ENCODE peak calls at places on chromosome 9, in eight cellular contexts. K is frontal cortex, D is anterior cingulate cortex, E is iPS-NIHi11, S is iris pigment epithelial cell, B is ovary, G is smooth muscle cell of the brain vasculature, V is HEK293T. U is an unnamed sample.

GRCh38 chr9:128245293-128246151 is 30.3 kb downstream of the GOLGA2 start:
- DNase-seq in B (peak), K (no peak), E (no peak), G (peak), V (no peak), S (peak), D (no peak), U (peak)

GRCh38 chr9:97528529-97529230 is 27.2 kb downstream of the TMOD1 start:
- DNase-seq in G (no peak), E (peak), B (no peak), V (no peak), K (no peak), D (no peak), S (no peak), U (no peak)

GRCh38 chr9:117247271-117247670 is 167.6 kb downstream of the ASTN2 start:
- DNase-seq in B (no peak), S (peak), K (peak), V (peak), E (peak), G (no peak), D (no peak), U (no peak)

GRCh38 chr9:71910602-71911060 is 362 bp downstream of the ABHD17B start:
- DNase-seq in D (no peak), V (no peak), G (no peak), B (no peak), S (no peak), E (no peak), K (no peak), U (peak)

GRCh38 chr9:131418143-131419028 is 24.5 kb downstream of the PRRC2B start:
- DNase-seq in G (no peak), E (peak), S (no peak), V (no peak), D (no peak), B (peak), K (peak), U (no peak)

GRCh38 chr9:136117291-136118060 is 1.2 kb downstream of the TMEM250 start:
- DNase-seq in E (no peak), S (no peak), V (no peak), G (no peak), B (no peak), D (no peak), K (no peak), U (no peak)

GRCh38 chr9:137218754-137219271 is 3.2 kb downstream of the RNF208 start:
- DNase-seq in V (no peak), S (peak), G (no peak), E (peak), D (no peak), K (no peak), B (no peak), U (peak)

GRCh38 chr9:115522928-115523327 is 405.0 kb upstream of the TNC start:
- DNase-seq in S (no peak), K (no peak), B (no peak), E (no peak), V (no peak), G (no peak), D (no peak), U (no peak)

GRCh38 chr9:109816490-109816889 is 36.5 kb downstream of the PALM2AKAP2 start:
- DNase-seq in S (peak), D (no peak), E (no peak), B (no peak), G (peak), V (no peak), K (no peak), U (peak)

GRCh38 chr9:134820901-134821300 is 59.7 kb upstream of the FCN2 start:
- DNase-seq in B (no peak), K (no peak), S (no peak), G (no peak), D (no peak), E (no peak), V (no peak), U (no peak)

GRCh38 chr9:107137495-107138202 is 145.4 kb upstream of the RAD23B start:
- DNase-seq in K (peak), D (no peak), B (no peak), S (peak), V (peak), E (peak), G (no peak), U (no peak)

GRCh38 chr9:98222885-98223640 is 30.6 kb upstream of the CORO2A start:
- DNase-seq in G (peak), K (no peak), V (no peak), D (no peak), B (no peak), S (peak), E (peak), U (peak)

GRCh38 chr9:77843088-77843985 is 188.3 kb downstream of the GNAQ start:
- DNase-seq in B (no peak), K (no peak), G (no peak), V (no peak), S (no peak), D (no peak), E (no peak), U (no peak)

GRCh38 chr9:91746904-91747303 is 203.1 kb downstream of the ROR2 start:
- DNase-seq in E (no peak), B (no peak), D (no peak), K (no peak), V (no peak), G (no peak), S (peak), U (peak)

GRCh38 chr9:4936277-4936676 is 48.8 kb upstream of the JAK2 start:
- DNase-seq in B (no peak), S (no peak), E (no peak), V (no peak), K (no peak), G (no peak), D (no peak), U (no peak)

GRCh38 chr9:95229230-95229933 is 88.1 kb downstream of the FANCC start:
- DNase-seq in S (no peak), B (no peak), V (no peak), D (no peak), E (no peak), K (no peak), G (no peak), U (no peak)

GRCh38 chr9:32955655-32956478 is 45.6 kb downstream of the APTX start:
- DNase-seq in B (no peak), V (no peak), S (no peak), D (no peak), E (peak), G (no peak), K (no peak), U (no peak)

GRCh38 chr9:96129698-96130097 is 172.3 kb downstream of the HSD17B3 start:
- DNase-seq in B (no peak), G (no peak), E (peak), V (no peak), K (no peak), S (no peak), D (no peak), U (no peak)

GRCh38 chr9:129471201-129472019 is 149.5 kb downstream of the C9orf50 start:
- DNase-seq in S (no peak), K (no peak), V (no peak), D (no peak), E (no peak), G (no peak), B (no peak), U (no peak)

GRCh38 chr9:72363908-72364678 is 915 bp downstream of the ZFAND5 start:
- DNase-seq in E (peak), D (peak), K (peak), G (no peak), V (peak), S (peak), B (peak), U (no peak)

GRCh38 chr9:81108821-81109220 is 580.5 kb downstream of the TLE1 start:
- DNase-seq in S (no peak), E (no peak), K (no peak), V (no peak), G (no peak), B (no peak), D (no peak), U (no peak)

GRCh38 chr9:136080716-136081112 is 14.4 kb downstream of the NACC2 start:
- DNase-seq in S (no peak), G (no peak), D (no peak), V (no peak), E (no peak), B (no peak), K (no peak), U (no peak)

GRCh38 chr9:134995792-134996120 is 78.0 kb upstream of the FCN1 start:
- DNase-seq in K (no peak), E (no peak), S (no peak), G (no peak), D (no peak), V (no peak), B (peak), U (no peak)

GRCh38 chr9:89882876-89883275 is 278.1 kb downstream of the GADD45G start:
- DNase-seq in G (no peak), D (no peak), V (no peak), B (no peak), S (no peak), K (no peak), E (no peak), U (no peak)

GRCh38 chr9:99752710-99753109 is 69.0 kb upstream of the NR4A3 start:
- DNase-seq in E (no peak), D (no peak), S (peak), G (no peak), B (no peak), V (no peak), K (no peak), U (peak)

GRCh38 chr9:101399641-101399965 is 952 bp downstream of the ZNF189 start:
- DNase-seq in G (no peak), V (no peak), D (no peak), K (no peak), B (no peak), E (no peak), S (no peak), U (no peak)

GRCh38 chr9:37639109-37639748 is 11.5 kb upstream of the FRMPD1 start:
- DNase-seq in S (peak), V (peak), B (no peak), G (no peak), D (no peak), E (no peak), K (no peak), U (peak)

GRCh38 chr9:124501771-124502320 is 5.4 kb downstream of the NR5A1 start:
- DNase-seq in E (no peak), S (no peak), B (no peak), G (no peak), K (no peak), V (no peak), D (no peak), U (no peak)

GRCh38 chr9:131627846-131628820 is 82.8 kb downstream of the PRRT1B start:
- DNase-seq in E (no peak), G (no peak), B (no peak), K (no peak), D (no peak), V (no peak), S (peak), U (peak)

GRCh38 chr9:125889524-125890473 is 142.6 kb downstream of the PBX3 start:
- DNase-seq in E (peak), V (peak), S (peak), K (peak), D (peak), G (no peak), B (peak), U (peak)